ENCODE peak calls at places on chromosomes 6 and 20, in eight cellular contexts. J is hepatocyte, N is heart right ventricle, Y is mucosa of descending colon, Q is neural crest cell, V is RWPE1, M is body of pancreas, E is K562. A is an unnamed sample.

GRCh38 chr6:40344566-40345185 is 242.5 kb downstream of the LRFN2 start:
- DNase-seq in E (no peak), J (no peak), Q (no peak), V (no peak), M (no peak), N (no peak), Y (no peak), A (no peak)

GRCh38 chr6:146041282-146041681 is 12.4 kb downstream of the GRM1 start:
- DNase-seq in Y (no peak), E (peak), J (peak), V (no peak), N (no peak), M (no peak), Q (no peak), A (peak)

GRCh38 chr6:130215526-130215925 is 7.2 kb downstream of the SAMD3 start:
- DNase-seq in J (no peak), Y (peak), E (no peak), N (no peak), M (no peak), V (no peak), Q (no peak), A (no peak)

GRCh38 chr6:38959138-38959537 is 89.4 kb upstream of the GLP1R start:
- DNase-seq in M (no peak), E (no peak), V (no peak), Q (no peak), J (no peak), N (no peak), Y (no peak), A (no peak)

GRCh38 chr20:4681441-4681840 is 40.3 kb upstream of the PRND start:
- DNase-seq in M (no peak), Y (no peak), J (peak), Q (no peak), V (no peak), N (no peak), E (no peak), A (no peak)

GRCh38 chr6:31534011-31534410 is 5.2 kb downstream of the MCCD1 start:
- DNase-seq in Y (no peak), Q (no peak), N (no peak), M (no peak), J (no peak), V (no peak), E (no peak), A (no peak)

GRCh38 chr20:14453259-14453658 is 115.8 kb upstream of the FLRT3 start:
- DNase-seq in V (no peak), J (no peak), M (no peak), Q (no peak), N (no peak), E (no peak), Y (no peak), A (no peak)

GRCh38 chr20:23205221-23205620 is 119.1 kb upstream of the CD93 start:
- DNase-seq in M (no peak), V (no peak), Y (no peak), E (no peak), Q (no peak), J (no peak), N (no peak), A (no peak)

GRCh38 chr6:43001843-43002242 is 11.9 kb downstream of the MEA1 start:
- DNase-seq in J (no peak), N (no peak), V (no peak), Q (no peak), M (no peak), Y (no peak), E (no peak), A (no peak)

GRCh38 chr6:157995458-157995857 is 13.8 kb downstream of the SYNJ2 start:
- DNase-seq in E (no peak), J (no peak), Y (no peak), Q (no peak), N (no peak), M (no peak), V (no peak), A (peak)

GRCh38 chr6:167795874-167796667 is 30.6 kb upstream of the AFDN start:
- DNase-seq in Q (no peak), J (no peak), E (no peak), V (no peak), M (peak), N (peak), Y (peak), A (peak)

GRCh38 chr6:11222385-11223277 is 9.8 kb downstream of the NEDD9 start:
- DNase-seq in Y (no peak), M (no peak), V (no peak), Q (no peak), J (no peak), E (no peak), N (no peak), A (no peak)

GRCh38 chr20:3430376-3431069 is 23.1 kb upstream of the DNAAF9 start:
- DNase-seq in E (no peak), N (no peak), J (no peak), M (no peak), Y (no peak), V (no peak), Q (no peak), A (no peak)

GRCh38 chr6:15280023-15280422 is 34.2 kb downstream of the JARID2 start:
- DNase-seq in E (no peak), N (no peak), Q (no peak), M (no peak), J (no peak), Y (no peak), V (no peak), A (no peak)

GRCh38 chr20:44089987-44090674 is 96.9 kb downstream of the JPH2 start:
- DNase-seq in J (peak), E (peak), Q (peak), M (peak), V (peak), Y (peak), N (no peak), A (no peak)

GRCh38 chr6:16230953-16231352 is 7.4 kb upstream of the GMPR start:
- DNase-seq in Y (no peak), Q (no peak), M (no peak), J (no peak), E (no peak), V (no peak), N (no peak), A (no peak)

GRCh38 chr6:131948692-131949614 is 2.2 kb downstream of the CCN2 start:
- DNase-seq in N (no peak), Q (no peak), J (peak), E (no peak), V (no peak), Y (no peak), M (peak), A (no peak)

GRCh38 chr20:21396045-21396893 is 1.1 kb downstream of the NKX2-4 start:
- DNase-seq in Q (no peak), M (no peak), E (no peak), V (no peak), Y (peak), N (peak), J (peak), A (peak)

DNA sequence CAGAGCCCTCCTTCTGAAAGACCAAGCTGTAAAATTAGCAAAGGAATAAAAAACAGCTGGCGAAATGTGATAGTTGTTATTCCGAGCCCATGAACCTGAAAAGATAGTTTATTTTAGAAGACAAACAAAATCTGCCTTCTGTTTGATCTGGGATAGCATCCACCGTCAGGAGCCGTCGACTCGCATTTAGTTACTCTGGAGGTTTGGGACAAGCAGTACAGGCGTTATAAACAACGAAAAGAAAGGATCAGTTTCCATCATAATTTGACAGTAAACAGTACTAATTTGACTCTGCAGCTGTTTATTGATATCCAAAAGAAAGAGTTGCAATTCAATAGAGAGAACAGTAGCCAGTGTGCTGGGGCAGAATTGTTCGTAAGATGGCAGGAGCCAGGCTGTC is 161.3 kb downstream of the CLIC5 start:
- DNase-seq in Q (no peak), E (no peak), M (no peak), V (no peak), Y (no peak), N (no peak), J (no peak), A (no peak)
- TF ChIP-seq CTCF in Q (no peak), E (no peak), M (no peak), V (no peak), Y (no peak), N (no peak), J (no peak), A (no peak)

DNA sequence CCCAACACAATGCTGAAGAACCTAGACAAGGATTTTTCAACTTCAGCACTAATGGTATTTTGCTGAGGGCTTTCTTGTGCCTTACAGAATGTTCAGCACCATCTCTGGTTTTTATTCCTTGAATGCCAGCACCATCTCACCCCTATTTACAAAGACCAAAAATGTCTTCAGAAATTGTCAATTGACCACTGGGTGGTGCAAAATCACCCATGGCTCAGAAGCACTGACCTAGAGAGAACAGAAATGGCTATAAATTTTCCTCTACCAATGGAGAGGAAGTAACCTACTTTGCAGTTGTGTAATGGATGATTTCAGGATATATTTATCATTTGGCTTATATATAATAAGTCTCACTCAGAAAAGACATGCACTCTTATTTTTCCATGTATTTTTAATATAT is 431.0 kb upstream of the IRAK1BP1 start:
- DNase-seq in V (peak), E (no peak), J (peak), N (no peak), Q (no peak), M (no peak), Y (no peak), A (no peak)
- TF ChIP-seq CTCF in V (no peak), E (no peak), J (peak), N (no peak), Q (peak), M (no peak), Y (no peak), A (peak)

GRCh38 chr20:46196990-46197389 is 78.9 kb downstream of the CD40 start:
- DNase-seq in V (no peak), Q (no peak), M (no peak), N (no peak), E (no peak), J (no peak), Y (no peak), A (no peak)

GRCh38 chr20:46192376-46192944 is 74.3 kb downstream of the CD40 start:
- DNase-seq in E (no peak), Y (no peak), M (no peak), N (no peak), J (no peak), Q (no peak), V (no peak), A (peak)

GRCh38 chr20:46194409-46194808 is 76.3 kb downstream of the CD40 start:
- DNase-seq in M (no peak), N (no peak), V (no peak), J (no peak), Y (no peak), E (no peak), Q (no peak), A (no peak)

GRCh38 chr20:46199198-46199597 is 81.1 kb downstream of the CD40 start:
- DNase-seq in Q (no peak), N (no peak), M (no peak), V (peak), Y (no peak), J (no peak), E (peak), A (peak)

GRCh38 chr20:46195264-46196038 is 77.3 kb downstream of the CD40 start:
- DNase-seq in Y (no peak), V (no peak), Q (no peak), M (no peak), N (no peak), J (no peak), E (no peak), A (no peak)
- TF ChIP-seq CTCF in Y (no peak), V (no peak), Q (no peak), M (no peak), N (no peak), J (no peak), E (no peak), A (no peak)

DNA sequence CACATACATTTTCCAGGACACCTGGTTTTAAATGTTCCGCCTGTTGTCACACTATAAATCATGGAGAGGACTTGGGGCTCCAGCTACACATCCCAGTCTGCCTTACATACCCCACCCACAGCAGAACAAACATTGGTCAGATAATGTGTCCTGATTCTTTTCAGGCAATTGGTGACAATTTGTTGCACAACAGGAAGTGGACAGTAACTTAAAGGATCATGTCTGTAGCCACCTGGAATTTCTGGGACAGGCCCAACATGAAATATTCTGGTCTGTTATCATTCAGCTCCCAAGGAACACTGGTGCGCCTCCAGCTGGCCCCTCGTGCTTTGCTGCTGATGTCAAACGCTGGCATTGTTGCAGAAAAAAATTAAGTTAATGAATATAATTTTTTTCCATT is 117.2 kb downstream of the SOBP start:
- DNase-seq in Q (no peak), J (peak), N (peak), E (no peak), V (no peak), M (no peak), Y (peak), A (no peak)
- TF ChIP-seq CTCF in Q (no peak), J (peak), N (no peak), E (no peak), V (no peak), M (no peak), Y (no peak), A (no peak)

GRCh38 chr6:45086685-45087084 is 241.4 kb upstream of the RUNX2 start:
- DNase-seq in Y (no peak), N (no peak), M (no peak), V (no peak), Q (no peak), J (no peak), E (no peak), A (no peak)
- TF ChIP-seq CTCF in Y (no peak), N (no peak), M (no peak), V (no peak), Q (no peak), J (peak), E (no peak), A (peak)

GRCh38 chr6:95232477-95232876 is 344.9 kb upstream of the MANEA start:
- DNase-seq in J (no peak), V (no peak), E (no peak), N (no peak), Q (no peak), Y (no peak), M (no peak), A (no peak)
- TF ChIP-seq CTCF in J (no peak), V (no peak), E (no peak), N (no peak), Q (no peak), Y (no peak), M (no peak), A (no peak)

DNA sequence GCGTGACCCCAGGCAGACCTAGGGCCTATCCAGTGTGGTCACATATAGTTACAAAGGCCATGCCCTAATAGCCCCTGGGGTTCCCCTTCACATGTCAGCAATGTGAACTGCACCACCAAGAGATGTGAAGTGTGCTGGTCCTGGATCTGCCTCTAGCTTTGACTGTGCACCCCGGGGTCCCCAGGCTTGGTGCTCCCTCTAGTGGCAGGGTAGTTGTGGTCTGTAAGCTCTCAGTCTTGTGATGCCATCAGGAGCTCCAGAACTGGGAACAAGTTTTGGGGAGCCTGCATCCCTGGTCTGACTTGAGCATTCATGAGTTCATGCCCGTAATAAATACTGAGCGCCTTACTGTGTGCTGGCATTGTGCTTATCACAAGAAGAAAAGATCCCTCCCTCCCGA is 143.4 kb downstream of the DHX35 start:
- DNase-seq in Q (no peak), Y (no peak), N (no peak), E (peak), M (no peak), V (no peak), J (no peak), A (no peak)
- TF ChIP-seq CTCF in Q (peak), Y (no peak), N (no peak), E (peak), M (no peak), V (no peak), J (no peak), A (peak)

GRCh38 chr6:147285087-147285855 is 81.1 kb downstream of the STXBP5 start:
- DNase-seq in M (no peak), V (peak), Y (no peak), Q (no peak), J (peak), E (peak), N (no peak), A (no peak)
- TF ChIP-seq CTCF in M (peak), V (peak), Y (no peak), Q (peak), J (peak), E (peak), N (peak), A (peak)

A was measured in glutamatergic neuron.